ENCODE peak calls at places on chromosomes 13 and 19, in five cellular contexts. O is nephron progenitor cell, E is choroid plexus epithelial cell, J is NCI-H1092 treated with DMSO at 0.1 percent for 48 hours, M is PC-3. T is an unnamed sample.

GRCh38 chr13:99028890-99029289 is 51.0 kb upstream of the DOCK9 start:
- DNase-seq in O (no peak), E (peak; percentile 10), J (peak; percentile 11), M (no peak), T (no peak)

GRCh38 chr13:57045816-57046691 is 94.7 kb upstream of the PRR20A start:
- DNase-seq in O (no peak), E (no peak), J (no peak), M (no peak), T (no peak)

GRCh38 chr13:29956771-29957170 is 106.4 kb upstream of the UBL3 start:
- DNase-seq in O (peak; percentile 30), E (no peak), J (peak; percentile 28), M (no peak), T (no peak)

GRCh38 chr19:45889210-45889885 is 3.4 kb upstream of the IRF2BP1 start:
- DNase-seq in O (no peak), E (no peak), J (no peak), M (no peak), T (no peak)

GRCh38 chr19:46271488-46272197 is 25.2 kb upstream of the HIF3A start:
- DNase-seq in O (no peak), E (peak; percentile 94), J (no peak), M (peak; percentile 77), T (no peak)

GRCh38 chr19:18422530-18423191 is 3.5 kb downstream of the SSBP4 start:
- DNase-seq in O (no peak), E (no peak), J (no peak), M (no peak), T (no peak)

GRCh38 chr19:3708207-3708931 is at the start of gene TJP3:
- DNase-seq in O (no peak), E (no peak), J (no peak), M (peak; percentile 66), T (no peak)

GRCh38 chr13:103291693-103292572 is 225.7 kb upstream of the SLC10A2 start:
- DNase-seq in O (no peak), E (peak; percentile 35), J (no peak), M (no peak), T (no peak)

GRCh38 chr13:114115191-114115671 is 17.2 kb downstream of the RASA3 start:
- DNase-seq in O (no peak), E (peak; percentile 75), J (no peak), M (peak; percentile 80), T (no peak)

GRCh38 chr13:78712866-78713265 is 53.9 kb upstream of the OBI1 start:
- DNase-seq in O (no peak), E (no peak), J (no peak), M (no peak), T (no peak)

GRCh38 chr19:3434630-3435553 is 45.4 kb downstream of the SMIM24 start:
- DNase-seq in O (peak; percentile 96), E (peak; percentile 97), J (peak; percentile 96), M (peak; percentile 90), T (peak; percentile 90)

GRCh38 chr13:22053053-22053452 is 382.2 kb downstream of the FGF9 start:
- DNase-seq in O (no peak), E (no peak), J (no peak), M (no peak), T (no peak)

GRCh38 chr13:102763745-102764144 is 9.8 kb downstream of the TEX30 start:
- DNase-seq in O (no peak), E (no peak), J (no peak), M (no peak), T (no peak)

GRCh38 chr19:5358173-5358800 is 17.7 kb upstream of the PTPRS start:
- DNase-seq in O (no peak), E (peak; percentile 53), J (no peak), M (peak; percentile 47), T (no peak)

GRCh38 chr19:48745208-48745995 is 1.3 kb downstream of the IZUMO1 start:
- DNase-seq in O (peak; percentile 56), E (peak; percentile 80), J (peak; percentile 11), M (peak; percentile 63), T (no peak)

GRCh38 chr13:71864094-71864980 is 2.7 kb downstream of the DACH1 start:
- DNase-seq in O (peak; percentile 70), E (no peak), J (peak; percentile 90), M (no peak), T (no peak)

GRCh38 chr19:55766466-55766865 is 2.5 kb upstream of the RFPL4AL1 start:
- DNase-seq in O (no peak), E (no peak), J (no peak), M (no peak), T (no peak)

GRCh38 chr19:52453324-52454094 is at the start of gene ZNF578:
- DNase-seq in O (peak; percentile 1), E (peak; percentile 91), J (peak; percentile 53), M (no peak), T (no peak)

GRCh38 chr19:50646074-50646807 is 3.0 kb upstream of the C19orf81 start:
- DNase-seq in O (no peak), E (peak; percentile 44), J (no peak), M (peak; percentile 80), T (no peak)

GRCh38 chr13:77492982-77493381 is 42.5 kb upstream of the SCEL start:
- DNase-seq in O (no peak), E (peak; percentile 71), J (peak; percentile 76), M (peak; percentile 69), T (peak; percentile 33)

T was measured in DMS79.